ENCODE peak calls at places on chromosome 6, in eight cellular contexts. K is left lung; A is HFFc6; G is COLO829; T is GM04504; C is amygdala; M is amniotic stem cell; L is CD8-positive, alpha-beta memory T cell. D is an unnamed sample.

GRCh38 chr6:144585217-144585814 is 300.2 kb downstream of the UTRN start:
- DNase-seq in K (no peak), T (no peak), G (no peak), A (peak), M (peak), L (no peak), C (no peak), D (no peak)

GRCh38 chr6:75234126-75234865 is 9.3 kb downstream of the COX7A2 start:
- DNase-seq in M (no peak), L (no peak), G (no peak), C (peak), A (no peak), K (no peak), T (no peak), D (no peak)

GRCh38 chr6:89032599-89032998 is 48.0 kb upstream of the PNRC1 start:
- DNase-seq in L (no peak), M (no peak), G (no peak), K (no peak), C (no peak), A (no peak), T (no peak), D (no peak)

GRCh38 chr6:37807656-37808055 is 11.9 kb upstream of the ZFAND3 start:
- DNase-seq in A (no peak), C (peak), K (no peak), T (no peak), G (no peak), M (no peak), L (no peak), D (no peak)

GRCh38 chr6:42217165-42217522 is 517 bp downstream of the MRPS10 start:
- DNase-seq in L (no peak), M (no peak), T (no peak), A (no peak), K (no peak), G (no peak), C (no peak), D (no peak)

GRCh38 chr6:4459032-4459431 is 317.2 kb upstream of the CDYL start:
- DNase-seq in M (peak), G (peak), C (no peak), A (peak), T (peak), L (no peak), K (no peak), D (no peak)

GRCh38 chr6:31573239-31574105 is 1.4 kb downstream of the LTA start:
- DNase-seq in A (no peak), L (no peak), G (no peak), C (no peak), M (no peak), T (no peak), K (no peak), D (no peak)

GRCh38 chr6:155261146-155261900 is 2.5 kb upstream of the CLDN20 start:
- DNase-seq in M (no peak), C (no peak), G (no peak), A (no peak), L (no peak), K (no peak), T (no peak), D (no peak)

GRCh38 chr6:154127638-154128037 is 88.6 kb downstream of the OPRM1 start:
- DNase-seq in M (no peak), L (no peak), G (no peak), A (no peak), T (no peak), K (no peak), C (no peak), D (no peak)

GRCh38 chr6:43989556-43990248 is 137.6 kb downstream of the MRPL14 start:
- DNase-seq in A (no peak), T (no peak), L (no peak), G (no peak), C (no peak), K (no peak), M (no peak), D (no peak)

GRCh38 chr6:11496152-11497060 is 41.1 kb upstream of the TMEM170B start:
- DNase-seq in A (peak), T (peak), K (peak), M (peak), L (peak), G (peak), C (peak), D (peak)

GRCh38 chr6:44561832-44562496 is 174.5 kb downstream of the CDC5L start:
- DNase-seq in G (no peak), K (no peak), T (no peak), M (no peak), C (no peak), L (no peak), A (no peak), D (no peak)

D was measured in naive B cell.